ENCODE peak calls at places on chromosomes 4 and X, in five cellular contexts. One of them, this sample, is unnamed.

GRCh38 chr4:85391568-85392410 is 83.2 kb upstream of the ARHGAP24 start:
- DNase-seq in vagina: no peak
- DNase-seq in cardiac fibroblast: no peak
- DNase-seq in ovary: no peak
- DNase-seq in heart right ventricle: no peak
- DNase-seq in this sample: no peak

GRCh38 chr4:121183359-121183758 is 19.2 kb upstream of the TNIP3 start:
- DNase-seq in ovary: no peak
- DNase-seq in cardiac fibroblast: no peak
- DNase-seq in vagina: no peak
- DNase-seq in heart right ventricle: no peak
- DNase-seq in this sample: no peak

GRCh38 chr4:68367835-68368234 is 17.9 kb upstream of the YTHDC1 start:
- DNase-seq in vagina: no peak
- DNase-seq in cardiac fibroblast: no peak
- DNase-seq in heart right ventricle: no peak
- DNase-seq in ovary: no peak
- DNase-seq in this sample: no peak

GRCh38 chrX:42624524-42624923 is 153.4 kb downstream of the PPP1R2C start:
- DNase-seq in vagina: no peak
- DNase-seq in cardiac fibroblast: no peak
- DNase-seq in ovary: no peak
- DNase-seq in heart right ventricle: no peak
- DNase-seq in this sample: no peak

GRCh38 chrX:16788477-16788876 is 2.2 kb downstream of the TXLNG start:
- DNase-seq in ovary: no peak
- DNase-seq in vagina: no peak
- DNase-seq in heart right ventricle: no peak
- DNase-seq in cardiac fibroblast: peak
- DNase-seq in this sample: no peak

GRCh38 chrX:152896450-152896849 is 1.4 kb upstream of the ZNF185 start:
- DNase-seq in vagina: no peak
- DNase-seq in cardiac fibroblast: no peak
- DNase-seq in ovary: no peak
- DNase-seq in heart right ventricle: no peak
- DNase-seq in this sample: no peak

GRCh38 chrX:37348237-37349130 is 680 bp upstream of the PRRG1 start:
- DNase-seq in vagina: no peak
- DNase-seq in cardiac fibroblast: peak
- DNase-seq in ovary: no peak
- DNase-seq in heart right ventricle: no peak
- DNase-seq in this sample: no peak

GRCh38 chr4:8688041-8688907 is 95.7 kb downstream of the CPZ start:
- DNase-seq in heart right ventricle: no peak
- DNase-seq in ovary: no peak
- DNase-seq in vagina: no peak
- DNase-seq in cardiac fibroblast: peak
- DNase-seq in this sample: no peak

GRCh38 chr4:73608677-73609594 is 11.3 kb downstream of the RASSF6 start:
- DNase-seq in ovary: no peak
- DNase-seq in vagina: no peak
- DNase-seq in heart right ventricle: no peak
- DNase-seq in cardiac fibroblast: peak
- DNase-seq in this sample: no peak

GRCh38 chr4:122759639-122760310 is 27.3 kb downstream of the BBS12 start:
- DNase-seq in heart right ventricle: no peak
- DNase-seq in vagina: no peak
- DNase-seq in cardiac fibroblast: peak
- DNase-seq in ovary: no peak
- DNase-seq in this sample: no peak

GRCh38 chrX:49840679-49841078 is 11.6 kb downstream of the PAGE4 start:
- DNase-seq in ovary: peak
- DNase-seq in vagina: no peak
- DNase-seq in heart right ventricle: peak
- DNase-seq in cardiac fibroblast: peak
- DNase-seq in this sample: peak

GRCh38 chr4:175444512-175444911 is 367.6 kb downstream of the GPM6A start:
- DNase-seq in heart right ventricle: no peak
- DNase-seq in cardiac fibroblast: no peak
- DNase-seq in vagina: no peak
- DNase-seq in ovary: no peak
- DNase-seq in this sample: no peak

GRCh38 chr4:76857010-76857409 is 40.9 kb downstream of the SOWAHB start:
- DNase-seq in ovary: no peak
- DNase-seq in cardiac fibroblast: no peak
- DNase-seq in heart right ventricle: no peak
- DNase-seq in vagina: no peak
- DNase-seq in this sample: no peak

GRCh38 chr4:100168521-100168920 is 21.7 kb downstream of the DDIT4L start:
- DNase-seq in cardiac fibroblast: peak
- DNase-seq in ovary: no peak
- DNase-seq in vagina: no peak
- DNase-seq in heart right ventricle: no peak
- DNase-seq in this sample: no peak

GRCh38 chr4:114698256-114698655 is 99.6 kb downstream of the UGT8 start:
- DNase-seq in heart right ventricle: no peak
- DNase-seq in vagina: no peak
- DNase-seq in ovary: no peak
- DNase-seq in cardiac fibroblast: no peak
- DNase-seq in this sample: no peak

GRCh38 chrX:134685662-134686061 is 27.4 kb upstream of the PLAC1 start:
- DNase-seq in vagina: no peak
- DNase-seq in cardiac fibroblast: no peak
- DNase-seq in heart right ventricle: no peak
- DNase-seq in ovary: no peak
- DNase-seq in this sample: no peak

GRCh38 chr4:26613242-26613641 is 29.4 kb downstream of the TBC1D19 start:
- DNase-seq in ovary: no peak
- DNase-seq in vagina: no peak
- DNase-seq in cardiac fibroblast: peak
- DNase-seq in heart right ventricle: no peak
- DNase-seq in this sample: no peak

GRCh38 chr4:68432320-68432719 is 14.9 kb upstream of the TMPRSS11E start:
- DNase-seq in heart right ventricle: no peak
- DNase-seq in ovary: no peak
- DNase-seq in vagina: no peak
- DNase-seq in cardiac fibroblast: no peak
- DNase-seq in this sample: no peak

GRCh38 chrX:6226053-6226645 is 2.5 kb downstream of the NLGN4X start:
- DNase-seq in ovary: peak
- DNase-seq in vagina: no peak
- DNase-seq in cardiac fibroblast: no peak
- DNase-seq in heart right ventricle: no peak
- DNase-seq in this sample: peak

GRCh38 chr4:57094482-57095223 is 15.5 kb downstream of the IGFBP7 start:
- DNase-seq in ovary: no peak
- DNase-seq in cardiac fibroblast: peak
- DNase-seq in vagina: no peak
- DNase-seq in heart right ventricle: no peak
- DNase-seq in this sample: no peak

GRCh38 chr4:6118201-6118600 is 82.1 kb downstream of the JAKMIP1 start:
- DNase-seq in vagina: no peak
- DNase-seq in heart right ventricle: no peak
- DNase-seq in cardiac fibroblast: no peak
- DNase-seq in ovary: no peak
- DNase-seq in this sample: no peak

GRCh38 chr4:139734201-139734874 is 68.7 kb downstream of the MGST2 start:
- DNase-seq in cardiac fibroblast: peak
- DNase-seq in vagina: no peak
- DNase-seq in ovary: no peak
- DNase-seq in heart right ventricle: no peak
- DNase-seq in this sample: no peak

GRCh38 chr4:52685316-52685715 is 26.2 kb upstream of the USP46 start:
- DNase-seq in heart right ventricle: no peak
- DNase-seq in vagina: no peak
- DNase-seq in ovary: no peak
- DNase-seq in cardiac fibroblast: no peak
- DNase-seq in this sample: no peak

GRCh38 chr4:156581282-156581681 is 390.3 kb downstream of the PDGFC start:
- DNase-seq in heart right ventricle: no peak
- DNase-seq in cardiac fibroblast: no peak
- DNase-seq in ovary: no peak
- DNase-seq in vagina: no peak
- DNase-seq in this sample: no peak

GRCh38 chr4:140136509-140136908 is 17.5 kb downstream of the MAML3 start:
- DNase-seq in cardiac fibroblast: peak
- DNase-seq in ovary: no peak
- DNase-seq in vagina: no peak
- DNase-seq in heart right ventricle: no peak
- DNase-seq in this sample: no peak

GRCh38 chrX:148930330-148930729 is 429.9 kb downstream of the AFF2 start:
- DNase-seq in cardiac fibroblast: no peak
- DNase-seq in heart right ventricle: no peak
- DNase-seq in vagina: no peak
- DNase-seq in ovary: no peak
- DNase-seq in this sample: no peak

GRCh38 chrX:75156537-75156945 is 458 bp upstream of the ABCB7 start:
- DNase-seq in cardiac fibroblast: peak
- DNase-seq in vagina: no peak
- DNase-seq in ovary: no peak
- DNase-seq in heart right ventricle: no peak
- DNase-seq in this sample: no peak

GRCh38 chr4:125283702-125284279 is 31.0 kb upstream of the FAT4 start:
- DNase-seq in cardiac fibroblast: peak
- DNase-seq in vagina: no peak
- DNase-seq in heart right ventricle: no peak
- DNase-seq in ovary: no peak
- DNase-seq in this sample: no peak

GRCh38 chrX:56564182-56564885 is 907 bp downstream of the UBQLN2 start:
- DNase-seq in cardiac fibroblast: peak
- DNase-seq in vagina: no peak
- DNase-seq in heart right ventricle: no peak
- DNase-seq in ovary: peak
- DNase-seq in this sample: peak

GRCh38 chrX:56564921-56565861 is 1.8 kb downstream of the UBQLN2 start:
- DNase-seq in ovary: peak
- DNase-seq in heart right ventricle: no peak
- DNase-seq in cardiac fibroblast: peak
- DNase-seq in vagina: no peak
- DNase-seq in this sample: peak

DNA sequence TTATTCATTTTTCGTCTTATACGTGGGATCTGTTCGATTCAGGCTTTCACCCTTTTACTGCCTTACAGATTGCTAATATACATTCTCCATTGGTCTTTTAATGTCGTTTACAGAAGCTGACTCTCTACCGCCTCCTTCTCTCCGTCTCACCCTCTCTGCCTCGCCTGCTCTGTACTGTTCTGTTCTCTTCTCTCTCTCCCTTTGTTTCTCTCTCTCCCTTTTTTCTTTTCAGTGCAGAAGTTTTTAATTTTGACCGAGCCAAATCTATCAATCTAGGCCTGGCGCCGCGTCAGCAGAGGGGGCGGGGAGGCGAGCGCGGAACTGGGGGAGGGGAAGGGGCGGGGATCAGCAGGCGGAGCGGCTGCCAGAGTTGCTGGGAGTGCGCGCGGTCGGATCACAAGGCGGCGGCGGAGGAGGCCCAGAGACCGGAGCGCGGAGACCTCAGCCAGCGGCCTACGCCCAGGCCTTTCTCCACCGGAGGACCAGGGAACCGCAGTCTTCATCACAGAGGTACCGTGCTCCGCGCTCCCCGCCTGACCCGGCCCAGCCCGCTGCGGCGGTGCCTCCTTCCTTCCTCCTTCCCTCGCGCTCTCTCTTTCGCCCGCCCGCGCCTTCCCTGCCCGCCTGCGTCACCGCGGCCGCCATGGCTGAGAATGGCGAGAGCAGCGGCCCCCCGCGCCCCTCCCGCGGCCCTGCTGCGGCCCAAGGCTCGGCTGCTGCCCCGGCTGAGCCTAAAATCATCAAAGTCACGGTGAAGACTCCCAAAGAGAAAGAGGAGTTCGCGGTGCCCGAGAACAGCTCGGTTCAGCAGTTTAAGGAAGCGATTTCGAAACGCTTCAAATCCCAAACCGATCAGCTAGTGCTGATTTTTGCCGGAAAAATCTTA is at the start of gene UBQLN2:
- DNase-seq in heart right ventricle: peak
- DNase-seq in cardiac fibroblast: peak
- DNase-seq in ovary: peak
- DNase-seq in vagina: no peak
- DNase-seq in this sample: peak
- TF ChIP-seq CTCF in heart right ventricle: no peak
- TF ChIP-seq CTCF in cardiac fibroblast: peak
- TF ChIP-seq CTCF in ovary: peak
- TF ChIP-seq CTCF in vagina: no peak
- TF ChIP-seq CTCF in this sample: no peak

GRCh38 chr4:83783179-83783578 is 247.3 kb downstream of the GPAT3 start:
- DNase-seq in ovary: no peak
- DNase-seq in vagina: no peak
- DNase-seq in cardiac fibroblast: no peak
- DNase-seq in heart right ventricle: no peak
- DNase-seq in this sample: no peak

GRCh38 chr4:83785906-83786305 is 250.0 kb downstream of the GPAT3 start:
- DNase-seq in ovary: no peak
- DNase-seq in vagina: no peak
- DNase-seq in cardiac fibroblast: no peak
- DNase-seq in heart right ventricle: no peak
- DNase-seq in this sample: no peak

GRCh38 chr4:83780334-83780733 is 244.4 kb downstream of the GPAT3 start:
- DNase-seq in heart right ventricle: no peak
- DNase-seq in cardiac fibroblast: no peak
- DNase-seq in vagina: no peak
- DNase-seq in ovary: no peak
- DNase-seq in this sample: no peak

GRCh38 chr4:83782591-83782990 is 246.7 kb downstream of the GPAT3 start:
- DNase-seq in ovary: no peak
- DNase-seq in cardiac fibroblast: no peak
- DNase-seq in heart right ventricle: no peak
- DNase-seq in vagina: no peak
- DNase-seq in this sample: no peak

GRCh38 chr4:83781434-83781833 is 245.5 kb downstream of the GPAT3 start:
- DNase-seq in ovary: no peak
- DNase-seq in cardiac fibroblast: no peak
- DNase-seq in heart right ventricle: no peak
- DNase-seq in vagina: no peak
- DNase-seq in this sample: no peak
- H3K4me3 ChIP-seq in ovary: no peak
- H3K4me3 ChIP-seq in cardiac fibroblast: no peak
- H3K4me3 ChIP-seq in heart right ventricle: no peak
- H3K4me3 ChIP-seq in vagina: no peak
- H3K4me3 ChIP-seq in this sample: no peak

GRCh38 chr4:13570916-13571315 is 26.6 kb upstream of the NKX3-2 start:
- DNase-seq in vagina: no peak
- DNase-seq in ovary: no peak
- DNase-seq in heart right ventricle: no peak
- DNase-seq in cardiac fibroblast: no peak
- DNase-seq in this sample: no peak
- TF ChIP-seq CTCF in vagina: no peak
- TF ChIP-seq CTCF in ovary: no peak
- TF ChIP-seq CTCF in heart right ventricle: no peak
- TF ChIP-seq CTCF in cardiac fibroblast: no peak
- TF ChIP-seq CTCF in this sample: no peak

DNA sequence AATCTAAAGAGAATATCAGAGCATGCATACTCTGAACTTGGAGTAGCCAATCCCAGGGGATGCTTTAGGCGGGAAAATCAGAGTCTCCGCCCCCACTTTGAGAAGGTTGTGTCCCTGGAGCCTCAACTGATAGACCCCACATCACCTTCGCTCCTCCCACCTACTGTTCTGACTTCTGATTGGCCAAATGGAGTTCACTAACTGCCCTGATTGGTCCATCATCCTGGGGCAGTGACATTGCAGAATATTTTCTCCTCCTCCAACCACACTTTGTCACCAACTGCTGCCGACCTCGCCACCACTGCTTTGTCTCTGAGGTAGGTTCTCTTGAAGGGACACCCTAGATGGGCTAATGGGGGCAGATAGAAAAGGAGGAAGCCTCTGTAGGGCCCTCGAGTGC is 22.7 kb upstream of the SPACA5B start:
- DNase-seq in ovary: no peak
- DNase-seq in vagina: no peak
- DNase-seq in cardiac fibroblast: no peak
- DNase-seq in heart right ventricle: no peak
- DNase-seq in this sample: no peak
- H3K4me3 ChIP-seq in ovary: no peak
- H3K4me3 ChIP-seq in vagina: no peak
- H3K4me3 ChIP-seq in cardiac fibroblast: no peak
- H3K4me3 ChIP-seq in heart right ventricle: no peak
- H3K4me3 ChIP-seq in this sample: no peak

This sample was measured in dorsolateral prefrontal cortex.